ENCODE peak calls at places on chromosome 22, in four cellular contexts. One of them, this sample, is unnamed.

GRCh38 chr22:43747877-43748276 is 64.2 kb downstream of the EFCAB6 start:
- DNase-seq in CD4-positive, alpha-beta T cell: no peak
- DNase-seq in stimulated activated CD4-positive, alpha-beta T cell treated with anti-CD3 and anti-CD28 coated beads, TNF-alpha, amount 100 ng/mL, for 24 hours: no peak
- DNase-seq in GM03348: no peak
- DNase-seq in this sample: no peak

GRCh38 chr22:30694638-30695350 is at the start of gene OSBP2:
- DNase-seq in GM03348: peak
- DNase-seq in stimulated activated CD4-positive, alpha-beta T cell treated with anti-CD3 and anti-CD28 coated beads, TNF-alpha, amount 100 ng/mL, for 24 hours: no peak
- DNase-seq in CD4-positive, alpha-beta T cell: peak
- DNase-seq in this sample: no peak

GRCh38 chr22:32607086-32607485 is 132.5 kb downstream of the FBXO7 start:
- DNase-seq in stimulated activated CD4-positive, alpha-beta T cell treated with anti-CD3 and anti-CD28 coated beads, TNF-alpha, amount 100 ng/mL, for 24 hours: no peak
- DNase-seq in GM03348: no peak
- DNase-seq in CD4-positive, alpha-beta T cell: no peak
- DNase-seq in this sample: no peak

GRCh38 chr22:48084041-48084748 is 1321.7 kb downstream of the TBC1D22A start:
- DNase-seq in CD4-positive, alpha-beta T cell: no peak
- DNase-seq in GM03348: no peak
- DNase-seq in stimulated activated CD4-positive, alpha-beta T cell treated with anti-CD3 and anti-CD28 coated beads, TNF-alpha, amount 100 ng/mL, for 24 hours: no peak
- DNase-seq in this sample: peak

GRCh38 chr22:28977481-28977971 is 84.1 kb downstream of the C22orf31 start:
- DNase-seq in stimulated activated CD4-positive, alpha-beta T cell treated with anti-CD3 and anti-CD28 coated beads, TNF-alpha, amount 100 ng/mL, for 24 hours: no peak
- DNase-seq in GM03348: peak
- DNase-seq in CD4-positive, alpha-beta T cell: no peak
- DNase-seq in this sample: no peak

GRCh38 chr22:16824718-16825687 is at the start of gene XKR3:
- DNase-seq in stimulated activated CD4-positive, alpha-beta T cell treated with anti-CD3 and anti-CD28 coated beads, TNF-alpha, amount 100 ng/mL, for 24 hours: no peak
- DNase-seq in CD4-positive, alpha-beta T cell: no peak
- DNase-seq in GM03348: peak
- DNase-seq in this sample: no peak

GRCh38 chr22:28402066-28402465 is 277.6 kb downstream of the TTC28 start:
- DNase-seq in GM03348: no peak
- DNase-seq in CD4-positive, alpha-beta T cell: no peak
- DNase-seq in stimulated activated CD4-positive, alpha-beta T cell treated with anti-CD3 and anti-CD28 coated beads, TNF-alpha, amount 100 ng/mL, for 24 hours: no peak
- DNase-seq in this sample: no peak

GRCh38 chr22:44893731-44894080 is 116.1 kb downstream of the PHF21B start:
- DNase-seq in CD4-positive, alpha-beta T cell: peak
- DNase-seq in GM03348: no peak
- DNase-seq in stimulated activated CD4-positive, alpha-beta T cell treated with anti-CD3 and anti-CD28 coated beads, TNF-alpha, amount 100 ng/mL, for 24 hours: no peak
- DNase-seq in this sample: no peak

GRCh38 chr22:27393371-27393770 is 408.2 kb downstream of the MN1 start:
- DNase-seq in CD4-positive, alpha-beta T cell: no peak
- DNase-seq in stimulated activated CD4-positive, alpha-beta T cell treated with anti-CD3 and anti-CD28 coated beads, TNF-alpha, amount 100 ng/mL, for 24 hours: no peak
- DNase-seq in GM03348: no peak
- DNase-seq in this sample: peak

GRCh38 chr22:17085277-17086091 is 684 bp downstream of the IL17RA start:
- DNase-seq in GM03348: peak
- DNase-seq in CD4-positive, alpha-beta T cell: peak
- DNase-seq in stimulated activated CD4-positive, alpha-beta T cell treated with anti-CD3 and anti-CD28 coated beads, TNF-alpha, amount 100 ng/mL, for 24 hours: no peak
- DNase-seq in this sample: no peak